ENCODE peak calls at places on chromosome 22, in eight cellular contexts. N is pons; M is HEK293T; F is stimulated activated CD4-positive, alpha-beta T cell treated with anti-CD3 and anti-CD28 coated beads, Interleukin-12 subunit alpha, Interleukin-12 subunit beta, amount 100 ng/mL, for 24 hours; C is NAMALWA; O is heart left ventricle; T is gastrocnemius medialis; S is fibroblast of mammary gland. E is an unnamed sample.
A peak's percentile ranks its signal among the peaks of the same experiment; 100 is the strongest.

GRCh38 chr22:37760152-37760551 is 47.6 kb upstream of the GCAT start:
- DNase-seq in C (no peak), T (no peak), M (no peak), O (no peak), S (no peak), N (no peak), F (no peak), E (no peak)

GRCh38 chr22:36790648-36791047 is 14.7 kb upstream of the IFT27 start:
- DNase-seq in F (no peak), N (no peak), S (no peak), C (no peak), O (no peak), M (no peak), T (no peak), E (no peak)

GRCh38 chr22:48718818-48719500 is 1108.7 kb downstream of the BRD1 start:
- DNase-seq in F (no peak), M (no peak), T (no peak), S (no peak), N (no peak), O (peak; percentile 48), C (no peak), E (no peak)

GRCh38 chr22:37731804-37732471 is 35.1 kb downstream of the TRIOBP start:
- DNase-seq in O (no peak), S (no peak), M (no peak), C (peak; percentile 45), T (no peak), F (no peak), N (no peak), E (no peak)

GRCh38 chr22:32119568-32120235 is 39.4 kb downstream of the C22orf42 start:
- DNase-seq in O (no peak), F (no peak), M (no peak), S (no peak), N (no peak), T (no peak), C (no peak), E (no peak)

GRCh38 chr22:49962012-49962750 is 1.6 kb downstream of the PIM3 start:
- DNase-seq in N (peak; percentile 68), M (peak; percentile 57), C (peak; percentile 49), T (peak; percentile 97), O (peak; percentile 94), F (peak; percentile 80), S (peak; percentile 91), E (peak; percentile 82)

GRCh38 chr22:25928038-25928437 is 186.1 kb downstream of the MYO18B start:
- DNase-seq in M (no peak), T (no peak), C (no peak), S (no peak), N (no peak), O (no peak), F (no peak), E (no peak)

GRCh38 chr22:24069721-24070120 is 58.6 kb downstream of the CABIN1 start:
- DNase-seq in N (no peak), O (no peak), M (no peak), C (peak; percentile 73), S (no peak), T (no peak), F (no peak), E (no peak)

GRCh38 chr22:29359469-29359868 is 28.9 kb downstream of the AP1B1 start:
- DNase-seq in S (peak; percentile 55), F (no peak), M (peak; percentile 56), O (peak; percentile 75), T (peak; percentile 69), C (peak; percentile 22), N (peak; percentile 73), E (no peak)

GRCh38 chr22:31915499-31916065 is 28.8 kb upstream of the YWHAH start:
- DNase-seq in C (no peak), F (no peak), S (no peak), T (no peak), N (no peak), M (no peak), O (no peak), E (no peak)

GRCh38 chr22:46931414-46931813 is 169.0 kb downstream of the TBC1D22A start:
- DNase-seq in F (no peak), T (no peak), S (peak; percentile 30), M (no peak), O (no peak), N (no peak), C (no peak), E (no peak)

GRCh38 chr22:49540571-49541450 is 286.9 kb downstream of the BRD1 start:
- DNase-seq in S (no peak), F (no peak), T (no peak), M (no peak), N (no peak), O (no peak), C (no peak), E (no peak)

GRCh38 chr22:23749747-23750373 is 1.1 kb downstream of the ZNF70 start:
- DNase-seq in S (no peak), O (peak; percentile 10), M (no peak), C (no peak), T (no peak), N (no peak), F (no peak), E (no peak)

GRCh38 chr22:34669001-34669400 is 397.0 kb upstream of the ISX start:
- DNase-seq in O (no peak), C (no peak), N (no peak), T (no peak), S (peak; percentile 5), F (no peak), M (no peak), E (no peak)

GRCh38 chr22:38788016-38788415 is 5.9 kb downstream of the DNAL4 start:
- DNase-seq in N (no peak), C (no peak), O (no peak), T (no peak), F (no peak), S (peak; percentile 51), M (no peak), E (no peak)

GRCh38 chr22:30420401-30421178 is 5.0 kb upstream of the MTFP1 start:
- DNase-seq in C (no peak), F (no peak), O (no peak), S (peak; percentile 93), M (no peak), T (no peak), N (peak; percentile 32), E (no peak)

GRCh38 chr22:46462726-46463371 is 74.6 kb downstream of the CELSR1 start:
- DNase-seq in N (no peak), T (no peak), C (no peak), F (no peak), M (no peak), S (peak; percentile 85), O (peak; percentile 19), E (no peak)

GRCh38 chr22:46070215-46070721 is 80.1 kb upstream of the PPARA start:
- DNase-seq in O (peak; percentile 90), M (no peak), S (peak; percentile 68), F (no peak), T (peak; percentile 85), N (no peak), C (peak; percentile 8), E (no peak)

GRCh38 chr22:50577987-50578775 is at the start of gene CPT1B:
- DNase-seq in O (no peak), S (peak; percentile 25), F (no peak), C (no peak), N (no peak), M (no peak), T (peak; percentile 79), E (no peak)

E was measured in T-helper 9 cell.